ENCODE peak calls at places on chromosome 4, in six cellular contexts. One of them, this sample, is unnamed.

GRCh38 chr4:10151182-10151581 is 34.6 kb upstream of the WDR1 start:
- DNase-seq in H1: no peak
- DNase-seq in transverse colon: no peak
- DNase-seq in sigmoid colon: no peak
- DNase-seq in tibial nerve: no peak
- DNase-seq in ovary: no peak
- DNase-seq in this sample: no peak

GRCh38 chr4:41921476-41921875 is 13.8 kb upstream of the TMEM33 start:
- DNase-seq in tibial nerve: no peak
- DNase-seq in H1: no peak
- DNase-seq in ovary: no peak
- DNase-seq in transverse colon: no peak
- DNase-seq in sigmoid colon: no peak
- DNase-seq in this sample: no peak

GRCh38 chr4:75344915-75345314 is 169.3 kb downstream of the RCHY1 start:
- DNase-seq in ovary: no peak
- DNase-seq in sigmoid colon: no peak
- DNase-seq in transverse colon: no peak
- DNase-seq in tibial nerve: no peak
- DNase-seq in H1: no peak
- DNase-seq in this sample: no peak

GRCh38 chr4:63269156-63269555 is 1140.1 kb downstream of the TECRL start:
- DNase-seq in ovary: no peak
- DNase-seq in H1: no peak
- DNase-seq in transverse colon: no peak
- DNase-seq in tibial nerve: no peak
- DNase-seq in sigmoid colon: no peak
- DNase-seq in this sample: no peak

GRCh38 chr4:32775049-32775448 is 2054.9 kb downstream of the PCDH7 start:
- DNase-seq in transverse colon: no peak
- DNase-seq in sigmoid colon: no peak
- DNase-seq in tibial nerve: no peak
- DNase-seq in H1: no peak
- DNase-seq in ovary: no peak
- DNase-seq in this sample: no peak

GRCh38 chr4:70678383-70678999 is 9.8 kb upstream of the UTP3 start:
- DNase-seq in ovary: no peak
- DNase-seq in sigmoid colon: no peak
- DNase-seq in tibial nerve: no peak
- DNase-seq in transverse colon: no peak
- DNase-seq in H1: no peak
- DNase-seq in this sample: no peak

GRCh38 chr4:120132935-120133334 is 66.3 kb upstream of the MAD2L1 start:
- DNase-seq in ovary: no peak
- DNase-seq in transverse colon: no peak
- DNase-seq in tibial nerve: no peak
- DNase-seq in sigmoid colon: no peak
- DNase-seq in H1: no peak
- DNase-seq in this sample: no peak

GRCh38 chr4:4216668-4217067 is 10.1 kb downstream of the OTOP1 start:
- DNase-seq in tibial nerve: no peak
- DNase-seq in transverse colon: no peak
- DNase-seq in sigmoid colon: no peak
- DNase-seq in ovary: no peak
- DNase-seq in H1: no peak
- DNase-seq in this sample: no peak

GRCh38 chr4:1746265-1746691 is 25.0 kb downstream of the TACC3 start:
- DNase-seq in ovary: peak
- DNase-seq in tibial nerve: peak
- DNase-seq in transverse colon: peak
- DNase-seq in sigmoid colon: peak
- DNase-seq in H1: peak
- DNase-seq in this sample: peak

GRCh38 chr4:6991771-6992557 is 51.2 kb upstream of the TADA2B start:
- DNase-seq in transverse colon: no peak
- DNase-seq in H1: no peak
- DNase-seq in tibial nerve: peak
- DNase-seq in sigmoid colon: no peak
- DNase-seq in ovary: no peak
- DNase-seq in this sample: no peak

GRCh38 chr4:113881256-113881655 is 98.2 kb downstream of the ARSJ start:
- DNase-seq in ovary: no peak
- DNase-seq in sigmoid colon: no peak
- DNase-seq in transverse colon: no peak
- DNase-seq in tibial nerve: no peak
- DNase-seq in H1: no peak
- DNase-seq in this sample: no peak

GRCh38 chr4:185950891-185951290 is 118.1 kb upstream of the TLR3 start:
- DNase-seq in sigmoid colon: no peak
- DNase-seq in H1: no peak
- DNase-seq in tibial nerve: peak
- DNase-seq in transverse colon: no peak
- DNase-seq in ovary: no peak
- DNase-seq in this sample: no peak

GRCh38 chr4:44256414-44256813 is 192.2 kb downstream of the KCTD8 start:
- DNase-seq in ovary: no peak
- DNase-seq in transverse colon: no peak
- DNase-seq in sigmoid colon: no peak
- DNase-seq in tibial nerve: no peak
- DNase-seq in H1: peak
- DNase-seq in this sample: no peak

GRCh38 chr4:3310301-3311094 is 17.7 kb downstream of the RGS12 start:
- DNase-seq in sigmoid colon: no peak
- DNase-seq in tibial nerve: no peak
- DNase-seq in H1: no peak
- DNase-seq in ovary: peak
- DNase-seq in transverse colon: no peak
- DNase-seq in this sample: peak

GRCh38 chr4:61004651-61005170 is 195.4 kb upstream of the ADGRL3 start:
- DNase-seq in ovary: no peak
- DNase-seq in sigmoid colon: no peak
- DNase-seq in tibial nerve: no peak
- DNase-seq in transverse colon: no peak
- DNase-seq in H1: no peak
- DNase-seq in this sample: no peak

GRCh38 chr4:89099034-89099433 is 12.3 kb upstream of the TIGD2 start:
- DNase-seq in tibial nerve: no peak
- DNase-seq in sigmoid colon: no peak
- DNase-seq in ovary: no peak
- DNase-seq in H1: no peak
- DNase-seq in transverse colon: no peak
- DNase-seq in this sample: no peak

GRCh38 chr4:141290771-141291170 is 70.1 kb downstream of the ZNF330 start:
- DNase-seq in transverse colon: no peak
- DNase-seq in tibial nerve: no peak
- DNase-seq in sigmoid colon: no peak
- DNase-seq in H1: no peak
- DNase-seq in ovary: no peak
- DNase-seq in this sample: no peak

GRCh38 chr4:71518283-71518989 is 179.6 kb downstream of the SLC4A4 start:
- DNase-seq in H1: no peak
- DNase-seq in transverse colon: no peak
- DNase-seq in sigmoid colon: no peak
- DNase-seq in tibial nerve: no peak
- DNase-seq in ovary: no peak
- DNase-seq in this sample: no peak

GRCh38 chr4:53196195-53196641 is 169.6 kb downstream of the SCFD2 start:
- DNase-seq in transverse colon: no peak
- DNase-seq in H1: no peak
- DNase-seq in ovary: no peak
- DNase-seq in tibial nerve: no peak
- DNase-seq in sigmoid colon: no peak
- DNase-seq in this sample: no peak

GRCh38 chr4:145818001-145818400 is 120.6 kb downstream of the ZNF827 start:
- DNase-seq in sigmoid colon: no peak
- DNase-seq in H1: no peak
- DNase-seq in transverse colon: no peak
- DNase-seq in tibial nerve: no peak
- DNase-seq in ovary: no peak
- DNase-seq in this sample: no peak

GRCh38 chr4:93814722-93815121 is 13.8 kb upstream of the ATOH1 start:
- DNase-seq in tibial nerve: peak
- DNase-seq in transverse colon: no peak
- DNase-seq in H1: no peak
- DNase-seq in sigmoid colon: peak
- DNase-seq in ovary: no peak
- DNase-seq in this sample: peak

GRCh38 chr4:47462799-47463234 is 685 bp downstream of the COMMD8 start:
- DNase-seq in tibial nerve: no peak
- DNase-seq in H1: no peak
- DNase-seq in sigmoid colon: no peak
- DNase-seq in ovary: no peak
- DNase-seq in transverse colon: no peak
- DNase-seq in this sample: no peak

GRCh38 chr4:130603043-130603442 is 1507.1 kb downstream of the C4orf33 start:
- DNase-seq in transverse colon: no peak
- DNase-seq in H1: no peak
- DNase-seq in tibial nerve: no peak
- DNase-seq in ovary: no peak
- DNase-seq in sigmoid colon: no peak
- DNase-seq in this sample: no peak
- TF ChIP-seq EP300 in transverse colon: no peak
- TF ChIP-seq EP300 in H1: no peak
- TF ChIP-seq EP300 in tibial nerve: no peak
- TF ChIP-seq EP300 in ovary: no peak
- TF ChIP-seq EP300 in sigmoid colon: no peak
- TF ChIP-seq EP300 in this sample: no peak

DNA sequence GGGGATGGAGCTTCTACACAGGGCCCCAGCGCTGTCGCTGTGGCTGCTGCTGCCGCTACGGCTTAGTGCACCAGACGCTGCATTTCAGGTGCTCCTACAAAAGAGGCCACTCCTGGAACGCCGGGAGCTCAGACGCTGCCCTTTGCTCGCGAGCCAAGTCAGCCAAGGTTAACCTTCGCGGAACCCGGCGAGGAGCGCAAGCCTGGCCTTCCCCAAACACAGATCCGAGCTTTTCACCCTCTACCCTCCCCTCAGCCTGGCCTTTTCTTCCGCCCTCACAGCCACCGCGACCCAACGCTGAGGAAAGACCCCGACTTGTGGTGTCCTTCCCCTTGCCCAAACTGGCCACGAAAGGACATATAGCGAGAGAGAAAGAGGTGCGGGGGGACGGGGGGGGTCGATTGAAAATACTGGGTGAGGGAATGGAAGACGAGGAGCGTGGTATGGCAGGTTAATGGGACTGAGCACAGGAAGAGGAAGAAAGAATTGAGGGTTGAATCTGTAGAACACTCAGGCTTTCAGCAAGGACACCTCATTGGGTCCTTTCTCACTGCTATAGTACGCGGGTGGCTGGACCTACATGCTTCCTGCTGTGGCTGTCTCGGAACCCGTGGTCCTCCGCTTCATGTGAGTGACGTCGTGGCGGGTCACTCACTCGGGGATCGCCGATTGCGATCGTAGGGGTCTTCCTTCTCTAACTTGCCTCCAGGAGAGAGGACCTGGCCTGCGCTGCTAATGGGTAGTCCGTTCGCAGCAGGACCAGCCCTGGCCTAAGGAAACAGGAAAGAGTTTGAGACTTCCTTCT is at the start of the genes AIMP1 and TBCK:
- DNase-seq in ovary: peak
- DNase-seq in sigmoid colon: peak
- DNase-seq in tibial nerve: peak
- DNase-seq in transverse colon: peak
- DNase-seq in H1: peak
- DNase-seq in this sample: peak
- TF ChIP-seq POLR2A in ovary: peak
- TF ChIP-seq POLR2A in sigmoid colon: peak
- TF ChIP-seq POLR2A in tibial nerve: peak
- TF ChIP-seq POLR2A in transverse colon: peak
- TF ChIP-seq POLR2A in H1: peak
- TF ChIP-seq POLR2A in this sample: peak

DNA sequence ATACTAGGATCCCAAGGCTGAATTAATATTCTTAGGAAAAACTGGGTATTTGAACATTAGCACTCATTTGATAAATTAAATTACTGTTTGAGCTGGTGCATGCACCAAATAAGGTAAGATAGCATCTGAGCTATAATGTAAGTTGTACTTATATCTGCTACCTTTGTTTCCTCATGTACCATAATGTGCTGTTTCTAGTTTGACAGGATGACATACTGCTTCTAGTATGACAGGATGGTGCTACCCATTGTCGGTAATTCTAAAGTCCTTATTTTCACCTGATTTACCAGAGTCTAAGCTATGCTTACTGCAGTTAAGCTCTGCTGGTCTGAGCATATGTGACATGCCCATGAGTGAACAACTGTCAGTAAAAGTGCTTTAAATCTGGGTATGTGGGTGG is 1017.5 kb upstream of the IGFBP7 start:
- DNase-seq in tibial nerve: no peak
- DNase-seq in ovary: no peak
- DNase-seq in H1: no peak
- DNase-seq in sigmoid colon: no peak
- DNase-seq in transverse colon: no peak
- DNase-seq in this sample: no peak
- TF ChIP-seq EP300 in tibial nerve: no peak
- TF ChIP-seq EP300 in ovary: no peak
- TF ChIP-seq EP300 in H1: no peak
- TF ChIP-seq EP300 in sigmoid colon: no peak
- TF ChIP-seq EP300 in transverse colon: no peak
- TF ChIP-seq EP300 in this sample: no peak

DNA sequence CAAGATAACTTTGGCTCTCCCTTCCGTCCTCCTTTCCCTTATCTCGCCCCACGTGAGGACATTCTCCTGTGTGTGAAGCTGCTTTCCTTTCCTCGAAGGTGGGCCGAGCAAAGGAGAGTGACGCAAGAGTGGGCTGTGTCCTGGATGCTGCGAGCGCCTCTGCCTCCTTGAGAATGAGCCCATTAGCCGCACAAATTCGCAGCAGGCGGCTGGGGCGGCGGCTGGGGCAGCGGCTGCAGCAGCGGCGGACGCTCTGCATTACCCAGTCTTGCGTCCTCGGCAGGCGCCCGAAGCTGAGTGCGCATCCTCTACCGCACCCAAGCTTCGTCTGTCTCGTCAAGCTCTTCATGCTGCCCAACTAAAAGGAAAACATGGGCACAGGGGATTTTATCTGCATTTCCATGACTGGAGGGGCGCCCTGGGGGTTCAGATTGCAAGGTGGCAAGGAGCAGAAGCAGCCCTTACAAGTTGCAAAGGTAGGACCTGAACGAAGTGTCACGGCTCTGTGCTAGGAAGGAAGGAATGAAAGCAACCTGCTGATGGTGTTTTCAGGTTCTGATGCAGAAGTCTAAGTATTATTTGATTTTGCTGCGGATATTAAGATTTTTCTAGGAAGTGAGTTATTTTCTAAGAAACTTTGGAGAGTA is at the start of gene SYNPO2:
- DNase-seq in sigmoid colon: peak
- DNase-seq in tibial nerve: peak
- DNase-seq in ovary: peak
- DNase-seq in H1: peak
- DNase-seq in transverse colon: peak
- DNase-seq in this sample: peak
- TF ChIP-seq POLR2A in sigmoid colon: peak
- TF ChIP-seq POLR2A in tibial nerve: no peak
- TF ChIP-seq POLR2A in ovary: peak
- TF ChIP-seq POLR2A in H1: no peak
- TF ChIP-seq POLR2A in transverse colon: peak
- TF ChIP-seq POLR2A in this sample: no peak

GRCh38 chr4:164464313-164464712 is 289.6 kb upstream of the SMIM31 start:
- DNase-seq in H1: no peak
- DNase-seq in transverse colon: no peak
- DNase-seq in ovary: no peak
- DNase-seq in sigmoid colon: no peak
- DNase-seq in tibial nerve: no peak
- DNase-seq in this sample: no peak
- TF ChIP-seq EP300 in H1: no peak
- TF ChIP-seq EP300 in transverse colon: no peak
- TF ChIP-seq EP300 in ovary: no peak
- TF ChIP-seq EP300 in sigmoid colon: no peak
- TF ChIP-seq EP300 in tibial nerve: no peak
- TF ChIP-seq EP300 in this sample: no peak